ENCODE peak calls at places on chromosomes 13 and 19, in ten cellular contexts. N is neural progenitor cell; J is IMR-90; Y is tibial artery; K is body of pancreas; P is uterus; S is AG04450; H is CD4-positive, alpha-beta T cell; V is pancreas; Z is cardiac muscle cell. D is an unnamed sample.

GRCh38 chr13:108176685-108177274 is 38.6 kb downstream of the LIG4 start:
- DNase-seq in K (peak; percentile 70), J (peak; percentile 22), Y (no peak), Z (peak; percentile 42), V (peak; percentile 34), N (peak; percentile 33), H (peak; percentile 34), S (no peak), P (no peak), D (peak; percentile 2)

GRCh38 chr19:49677232-49677881 is at the start of gene PRMT1:
- DNase-seq in S (no peak), P (no peak), N (no peak), K (peak; percentile 55), Z (peak; percentile 65), H (no peak), J (no peak), V (peak; percentile 80), Y (no peak), D (peak; percentile 61)

GRCh38 chr13:21078501-21078900 is 17.1 kb upstream of the LATS2 start:
- DNase-seq in S (no peak), Y (no peak), Z (no peak), P (no peak), H (no peak), V (no peak), K (no peak), N (no peak), J (peak; percentile 42), D (no peak)

GRCh38 chr13:19062801-19063200 is 118.8 kb downstream of the TUBA3C start:
- DNase-seq in J (no peak), K (no peak), P (no peak), Y (no peak), N (no peak), Z (no peak), H (no peak), V (no peak), S (no peak), D (no peak)

GRCh38 chr13:33722216-33722900 is 95.6 kb upstream of the RFC3 start:
- DNase-seq in S (no peak), N (no peak), Y (no peak), P (no peak), K (no peak), V (no peak), Z (no peak), J (peak; percentile 7), H (no peak), D (no peak)

GRCh38 chr13:61413572-61413971 is 2.1 kb downstream of the PCDH20 start:
- DNase-seq in J (no peak), S (no peak), V (no peak), Y (no peak), N (peak; percentile 51), Z (peak; percentile 34), K (no peak), P (no peak), H (no peak), D (no peak)

GRCh38 chr13:110680852-110681251 is 25.1 kb downstream of the CARS2 start:
- DNase-seq in K (no peak), Z (peak; percentile 16), Y (no peak), P (no peak), J (no peak), S (no peak), V (no peak), H (peak; percentile 4), N (peak; percentile 46), D (no peak)

GRCh38 chr19:16739546-16739945 is 19.9 kb downstream of the NWD1 start:
- DNase-seq in P (no peak), H (no peak), S (no peak), V (no peak), N (peak; percentile 59), K (no peak), J (no peak), Z (peak; percentile 55), Y (no peak), D (no peak)

GRCh38 chr19:49061000-49061399 is 3.5 kb upstream of the CGB7 start:
- DNase-seq in N (no peak), Z (no peak), P (no peak), H (no peak), V (no peak), J (no peak), Y (no peak), S (no peak), K (no peak), D (no peak)

GRCh38 chr13:40452741-40453665 is 213.4 kb downstream of the FOXO1 start:
- DNase-seq in S (no peak), K (peak; percentile 22), N (no peak), P (no peak), H (no peak), Z (no peak), Y (no peak), J (peak; percentile 8), V (no peak), D (no peak)

GRCh38 chr13:69580255-69580654 is 527.4 kb upstream of the ATXN8OS start:
- DNase-seq in P (no peak), V (no peak), H (no peak), J (no peak), N (no peak), Z (no peak), Y (no peak), K (no peak), S (no peak), D (no peak)

GRCh38 chr13:27055501-27055900 is 116.1 kb downstream of the USP12 start:
- DNase-seq in Y (no peak), P (no peak), K (no peak), V (no peak), N (no peak), S (no peak), Z (no peak), H (no peak), J (no peak), D (no peak)

GRCh38 chr19:369256-369655 is 24.7 kb upstream of the MIER2 start:
- DNase-seq in S (no peak), Y (no peak), Z (no peak), V (no peak), H (no peak), J (no peak), P (no peak), N (no peak), K (no peak), D (no peak)

GRCh38 chr19:46639356-46640061 is 3.5 kb upstream of the GNG8 start:
- DNase-seq in N (peak; percentile 86), Z (peak; percentile 91), K (no peak), S (no peak), Y (peak; percentile 52), P (peak; percentile 89), H (no peak), J (peak; percentile 58), V (no peak), D (peak; percentile 29)

GRCh38 chr19:35264281-35265125 is 4.3 kb upstream of the USF2 start:
- DNase-seq in V (peak; percentile 17), J (no peak), Y (no peak), K (peak; percentile 3), Z (no peak), N (no peak), P (peak; percentile 11), H (no peak), S (no peak), D (no peak)
- H3K27ac ChIP-seq in V (no peak overlapping the region), J (no peak overlapping the region), Y (no peak overlapping the region), K (peak overlapping the region; percentile 9), Z (peak overlapping the region; percentile 4), N (no peak overlapping the region), P (no peak overlapping the region), H (no peak overlapping the region), S (no peak overlapping the region), D (no peak overlapping the region)

GRCh38 chr13:31880849-31881494 is 141.6 kb downstream of the RXFP2 start:
- DNase-seq in P (no peak), Y (no peak), N (no peak), K (no peak), J (no peak), V (no peak), H (no peak), S (no peak), Z (no peak), D (no peak)
- H3K27ac ChIP-seq in P (peak overlapping the region; percentile 49), Y (peak overlapping the region; percentile 67), N (no peak overlapping the region), K (no peak overlapping the region), J (no peak overlapping the region), V (no peak overlapping the region), H (no peak overlapping the region), S (no peak overlapping the region), Z (no peak overlapping the region), D (no peak overlapping the region)

GRCh38 chr19:39515551-39516191 is 732 bp downstream of the SELENOV start:
- DNase-seq in J (no peak), N (peak; percentile 61), P (no peak), H (no peak), Z (peak; percentile 42), V (peak; percentile 52), Y (no peak), S (no peak), K (peak; percentile 17), D (no peak)
- H3K27ac ChIP-seq in J (no peak overlapping the region), N (no peak overlapping the region), P (no peak overlapping the region), H (no peak overlapping the region), Z (no peak overlapping the region), V (no peak overlapping the region), Y (no peak overlapping the region), S (no peak overlapping the region), K (no peak overlapping the region), D (no peak overlapping the region)

GRCh38 chr19:23512151-23512925 is 117.1 kb upstream of the ZNF91 start:
- DNase-seq in N (no peak), K (no peak), J (no peak), P (no peak), Y (no peak), V (no peak), Z (no peak), S (no peak), H (no peak), D (no peak)
- H3K27ac ChIP-seq in N (no peak overlapping the region), K (no peak overlapping the region), J (no peak overlapping the region), P (no peak overlapping the region), Y (no peak overlapping the region), V (no peak overlapping the region), Z (no peak overlapping the region), S (no peak overlapping the region), H (no peak overlapping the region), D (no peak overlapping the region)

DNA sequence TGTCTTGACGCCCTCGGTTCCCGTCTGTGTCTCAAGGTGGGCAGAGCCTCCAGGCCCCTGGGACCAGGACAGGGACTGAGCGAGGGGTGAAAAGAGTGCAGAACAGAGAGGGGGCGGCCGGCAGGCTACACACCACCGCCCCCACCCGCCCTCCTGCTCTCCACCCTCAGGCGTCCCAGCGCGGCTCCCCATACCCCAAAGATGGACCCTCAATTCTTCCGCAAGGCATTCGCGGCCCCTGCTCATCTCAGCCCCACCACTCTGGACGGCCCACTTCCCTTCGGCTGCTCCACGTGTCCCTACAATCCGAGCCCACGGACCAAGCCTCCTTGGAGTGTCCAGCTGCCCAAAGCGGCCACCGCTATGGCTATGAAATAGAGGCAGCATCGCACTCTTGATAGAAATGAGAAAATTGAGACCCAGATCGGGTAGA is 1.8 kb downstream of the KLF16 start:
- DNase-seq in K (no peak), Y (no peak), H (no peak), V (no peak), P (no peak), Z (no peak), J (no peak), N (no peak), S (no peak), D (no peak)
- H3K27ac ChIP-seq in K (no peak overlapping the region), Y (no peak overlapping the region), H (peak overlapping the region; percentile 74), V (no peak overlapping the region), P (peak overlapping the region; percentile 27), Z (no peak overlapping the region), J (peak overlapping the region; percentile 68), N (no peak overlapping the region), S (no peak overlapping the region), D (peak overlapping the region; percentile 51)

GRCh38 chr19:42396542-42397314 is 6.6 kb upstream of the CNFN start:
- DNase-seq in S (peak; percentile 98), V (peak; percentile 99), J (peak; percentile 99), P (peak; percentile 100), Y (peak; percentile 97), K (peak; percentile 98), N (peak; percentile 98), Z (peak; percentile 98), H (peak; percentile 77), D (peak; percentile 97)
- H3K27ac ChIP-seq in S (peak overlapping the region; percentile 78), V (peak overlapping the region; percentile 71), J (peak overlapping the region; percentile 42), P (peak overlapping the region; percentile 89), Y (peak overlapping the region; percentile 76), K (peak overlapping the region; percentile 60), N (no peak overlapping the region), Z (peak overlapping the region; percentile 61), H (no peak overlapping the region), D (peak overlapping the region; percentile 86)

D was measured in substantia nigra.